ENCODE peak calls at places on chromosomes 11 and 22, in nine cellular contexts. W is stomach; Y is upper lobe of right lung; L is mesenchymal stem cell; M is left ventricle myocardium inferior; K is AG04450; H is body of pancreas; N is naive thymus-derived CD4-positive, alpha-beta T cell; E is endodermal cell. Q is an unnamed sample.

GRCh38 chr11:82775736-82776346 is 42.2 kb upstream of the FAM181B start:
- DNase-seq in W (no peak), Y (no peak), L (peak), M (no peak), K (peak), H (peak), N (peak), E (peak), Q (no peak)

GRCh38 chr11:1076061-1076665 is 1.5 kb downstream of the MUC2 start:
- DNase-seq in W (no peak), Y (peak), L (no peak), M (no peak), K (no peak), H (peak), N (no peak), E (no peak), Q (no peak)

GRCh38 chr22:43381693-43382092 is 30.1 kb upstream of the MPPED1 start:
- DNase-seq in W (no peak), Y (no peak), L (peak), M (no peak), K (no peak), H (no peak), N (no peak), E (peak), Q (no peak)

GRCh38 chr11:103881518-103882070 is 154.8 kb upstream of the DDI1 start:
- DNase-seq in W (no peak), Y (no peak), L (no peak), M (no peak), K (no peak), H (no peak), N (no peak), E (no peak), Q (no peak)

GRCh38 chr11:66324626-66325025 is 7.8 kb upstream of the CD248 start:
- DNase-seq in W (no peak), Y (no peak), L (peak), M (no peak), K (no peak), H (no peak), N (no peak), E (no peak), Q (no peak)

GRCh38 chr11:116073854-116074837 is 569.9 kb upstream of the CADM1 start:
- DNase-seq in W (no peak), Y (no peak), L (peak), M (peak), K (no peak), H (peak), N (no peak), E (peak), Q (no peak)

GRCh38 chr11:44643207-44643606 is 77.7 kb downstream of the CD82 start:
- DNase-seq in W (no peak), Y (no peak), L (no peak), M (no peak), K (no peak), H (no peak), N (no peak), E (no peak), Q (no peak)

GRCh38 chr11:45079943-45080719 is 66.3 kb upstream of the PRDM11 start:
- DNase-seq in W (peak), Y (no peak), L (no peak), M (no peak), K (no peak), H (no peak), N (peak), E (no peak), Q (no peak)

GRCh38 chr11:114964676-114965214 is 286.4 kb downstream of the NXPE2 start:
- DNase-seq in W (no peak), Y (no peak), L (no peak), M (no peak), K (no peak), H (no peak), N (no peak), E (no peak), Q (no peak)

GRCh38 chr11:86245369-86246292 is 1.1 kb downstream of the EED start:
- DNase-seq in W (no peak), Y (no peak), L (peak), M (no peak), K (no peak), H (peak), N (no peak), E (peak), Q (no peak)

GRCh38 chr22:41966607-41967240 is 2.5 kb upstream of the SEPTIN3 start:
- DNase-seq in W (peak), Y (no peak), L (peak), M (no peak), K (peak), H (peak), N (peak), E (peak), Q (peak)

GRCh38 chr22:50612715-50613221 is 12.2 kb downstream of the MAPK8IP2 start:
- DNase-seq in W (no peak), Y (no peak), L (no peak), M (no peak), K (no peak), H (peak), N (no peak), E (peak), Q (no peak)

GRCh38 chr22:33300165-33300564 is 242.0 kb upstream of the SYN3 start:
- DNase-seq in W (no peak), Y (no peak), L (no peak), M (peak), K (no peak), H (no peak), N (no peak), E (no peak), Q (no peak)
- H3K27ac ChIP-seq in W (no peak), Y (no peak), L (no peak), M (no peak), K (no peak), H (no peak), N (no peak), E (no peak), Q (no peak)

GRCh38 chr11:119046489-119046888 is 10.5 kb downstream of the HYOU1 start:
- DNase-seq in W (no peak), Y (no peak), L (no peak), M (no peak), K (no peak), H (no peak), N (no peak), E (no peak), Q (no peak)
- H3K27ac ChIP-seq in W (no peak), Y (no peak), L (no peak), M (no peak), K (no peak), H (no peak), N (no peak), E (no peak), Q (no peak)

GRCh38 chr22:35973388-35973787 is 55.2 kb downstream of the RBFOX2 start:
- DNase-seq in W (no peak), Y (no peak), L (no peak), M (no peak), K (no peak), H (peak), N (no peak), E (no peak), Q (no peak)
- H3K27ac ChIP-seq in W (peak), Y (peak), L (no peak), M (peak), K (peak), H (peak), N (no peak), E (no peak), Q (no peak)

GRCh38 chr22:23695141-23695540 is 4.3 kb downstream of the RGL4 start:
- DNase-seq in W (no peak), Y (no peak), L (no peak), M (no peak), K (no peak), H (no peak), N (no peak), E (no peak), Q (no peak)

GRCh38 chr22:23697031-23697970 is 6.5 kb downstream of the RGL4 start:
- DNase-seq in W (no peak), Y (no peak), L (no peak), M (no peak), K (no peak), H (no peak), N (no peak), E (no peak), Q (no peak)

GRCh38 chr22:23698094-23698493 is 7.3 kb downstream of the RGL4 start:
- DNase-seq in W (no peak), Y (no peak), L (no peak), M (no peak), K (no peak), H (no peak), N (no peak), E (peak), Q (no peak)

GRCh38 chr22:23695748-23696325 is 5.0 kb downstream of the RGL4 start:
- DNase-seq in W (no peak), Y (peak), L (no peak), M (no peak), K (no peak), H (no peak), N (no peak), E (no peak), Q (no peak)

GRCh38 chr22:23696326-23696851 is 5.6 kb downstream of the RGL4 start:
- DNase-seq in W (peak), Y (peak), L (no peak), M (no peak), K (no peak), H (no peak), N (peak), E (no peak), Q (peak)
- H3K27ac ChIP-seq in W (peak), Y (peak), L (no peak), M (no peak), K (no peak), H (no peak), N (peak), E (no peak), Q (peak)

DNA sequence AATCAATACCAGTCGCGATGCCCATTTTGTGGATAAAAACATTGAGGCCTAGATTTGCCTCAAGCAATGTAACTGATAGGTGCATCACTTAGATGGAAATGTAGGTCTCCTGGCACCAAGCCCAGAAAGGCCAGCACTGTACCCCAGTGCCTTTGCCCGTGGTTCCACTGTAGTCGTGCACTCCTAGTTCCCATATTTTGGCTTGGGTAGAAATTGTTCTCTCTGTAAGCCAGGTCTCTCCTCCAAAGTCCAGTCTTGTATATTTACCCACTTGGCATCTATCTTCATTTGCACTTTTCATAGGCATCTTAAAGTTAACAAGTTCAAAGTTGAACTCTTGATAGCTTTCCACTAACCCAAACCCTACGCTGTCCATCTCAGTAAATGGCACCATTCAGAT is 41.6 kb upstream of the DMC1 start:
- DNase-seq in W (no peak), Y (no peak), L (no peak), M (no peak), K (no peak), H (no peak), N (no peak), E (no peak), Q (no peak)
- H3K27ac ChIP-seq in W (no peak), Y (no peak), L (no peak), M (no peak), K (no peak), H (no peak), N (no peak), E (no peak), Q (no peak)

DNA sequence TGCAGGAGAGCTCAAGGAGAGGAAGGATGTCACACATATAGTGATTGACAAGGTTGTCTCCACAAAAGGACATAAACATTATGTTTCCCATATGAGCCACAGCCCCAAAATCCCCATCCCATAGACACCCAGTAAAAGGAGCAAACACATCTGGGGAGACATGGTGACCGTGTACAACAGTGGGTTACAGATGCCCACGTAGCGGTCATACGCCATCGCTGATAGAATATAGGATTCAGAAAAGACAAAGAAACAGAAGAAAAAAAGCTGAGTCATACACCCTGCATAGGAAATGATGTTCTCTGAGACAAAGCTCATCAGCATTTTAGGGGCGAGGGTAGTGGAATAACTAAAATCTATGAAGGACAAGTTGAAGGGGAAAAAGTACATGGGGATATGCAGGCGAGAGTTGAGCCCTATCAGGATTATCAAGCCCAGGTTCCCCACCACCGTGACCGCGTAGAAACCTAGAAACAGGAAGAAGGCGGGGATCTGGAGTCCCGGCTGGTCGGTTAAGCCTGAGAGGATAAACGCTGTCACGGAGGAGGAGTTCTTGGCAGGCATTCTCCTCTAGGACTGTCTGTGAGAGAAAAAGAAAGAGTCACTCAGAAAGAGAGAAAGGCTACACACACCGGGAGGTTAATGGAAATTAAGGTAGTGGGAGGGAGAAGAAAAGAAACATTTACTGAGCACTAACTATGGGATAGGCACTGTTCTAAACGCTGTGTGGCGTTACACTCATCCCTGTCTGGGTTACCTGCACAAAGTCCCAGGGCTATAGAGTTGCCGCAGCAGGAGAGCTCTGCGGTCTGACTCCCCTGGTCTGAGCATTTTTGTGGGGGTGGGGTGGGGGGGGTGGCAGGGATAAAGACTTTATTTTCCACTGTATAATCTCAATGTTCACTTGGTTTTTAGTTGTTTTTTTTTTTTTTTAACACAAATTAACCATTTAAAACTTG is 36.1 kb upstream of the OR8B8 start:
- DNase-seq in W (no peak), Y (no peak), L (peak), M (no peak), K (peak), H (no peak), N (no peak), E (peak), Q (no peak)
- H3K27ac ChIP-seq in W (no peak), Y (no peak), L (no peak), M (no peak), K (no peak), H (no peak), N (no peak), E (peak), Q (no peak)

GRCh38 chr11:95088946-95089619 is 563 bp upstream of the ENDOD1 start:
- DNase-seq in W (peak), Y (no peak), L (no peak), M (no peak), K (no peak), H (peak), N (no peak), E (no peak), Q (no peak)
- H3K27ac ChIP-seq in W (peak), Y (peak), L (peak), M (peak), K (peak), H (peak), N (peak), E (no peak), Q (peak)

GRCh38 chr11:2093575-2094353 is 45.4 kb downstream of the IGF2 start:
- DNase-seq in W (peak), Y (peak), L (no peak), M (peak), K (no peak), H (peak), N (no peak), E (no peak), Q (no peak)
- H3K27ac ChIP-seq in W (peak), Y (no peak), L (peak), M (peak), K (no peak), H (peak), N (no peak), E (no peak), Q (no peak)